ENCODE peak calls at places on chromosomes 12 and 14, in four cellular contexts. K is anterior cingulate cortex; E is CD4-positive, alpha-beta memory T cell; F is sciatic nerve. C is an unnamed sample.

GRCh38 chr12:51923506-51924365 is 16.4 kb downstream of the ACVRL1 start:
- DNase-seq in E (peak), F (peak), K (no peak), C (no peak)

GRCh38 chr12:52391618-52392002 is 6.2 kb upstream of the KRT84 start:
- DNase-seq in E (no peak), F (no peak), K (peak), C (peak)

GRCh38 chr12:113351089-113351488 is 7.3 kb upstream of the PLBD2 start:
- DNase-seq in E (no peak), F (no peak), K (no peak), C (no peak)

GRCh38 chr12:99619389-99620158 is 28.0 kb upstream of the GARIN6 start:
- DNase-seq in K (no peak), F (no peak), E (no peak), C (no peak)

GRCh38 chr12:51959211-51959610 is 7.7 kb downstream of the ACVR1B start:
- DNase-seq in F (no peak), K (no peak), E (no peak), C (no peak)

GRCh38 chr14:102508410-102508773 is 1.2 kb downstream of the ANKRD9 start:
- DNase-seq in E (no peak), K (no peak), F (no peak), C (no peak)

GRCh38 chr14:70809238-70810214 is at the start of gene MAP3K9:
- DNase-seq in E (peak), K (peak), F (peak), C (peak)

GRCh38 chr12:49298160-49298559 is 3.2 kb downstream of the PRPH start:
- DNase-seq in F (no peak), K (no peak), E (no peak), C (no peak)

GRCh38 chr14:99466719-99467118 is 13.9 kb downstream of the SETD3 start:
- DNase-seq in E (no peak), K (no peak), F (no peak), C (no peak)

GRCh38 chr12:107014050-107014449 is 27.1 kb upstream of the MTERF2 start:
- DNase-seq in E (peak), K (no peak), F (no peak), C (no peak)

GRCh38 chr12:112514926-112515642 is 96.3 kb downstream of the PTPN11 start:
- DNase-seq in F (no peak), K (no peak), E (no peak), C (no peak)

GRCh38 chr12:25789520-25789919 is 169.0 kb upstream of the RASSF8 start:
- DNase-seq in E (no peak), K (no peak), F (no peak), C (no peak)

GRCh38 chr14:68683326-68683725 is 109.5 kb downstream of the ZFP36L1 start:
- DNase-seq in K (no peak), F (no peak), E (no peak), C (no peak)

GRCh38 chr14:104514156-104514848 is 65.3 kb upstream of the C14orf180 start:
- DNase-seq in F (no peak), K (no peak), E (no peak), C (no peak)

GRCh38 chr12:130511285-130511684 is 173.6 kb downstream of the PIWIL1 start:
- DNase-seq in F (no peak), K (no peak), E (no peak), C (no peak)

GRCh38 chr12:30847259-30847658 is 79.3 kb upstream of the TSPAN11 start:
- DNase-seq in E (peak), F (no peak), K (no peak), C (no peak)

GRCh38 chr14:96863327-96863985 is 66.3 kb downstream of the VRK1 start:
- DNase-seq in F (no peak), K (no peak), E (no peak), C (no peak)

GRCh38 chr14:58249611-58250010 is 5.0 kb downstream of the PSMA3 start:
- DNase-seq in E (no peak), F (no peak), K (no peak), C (no peak)

GRCh38 chr14:23119362-23120327 is 590 bp upstream of the CEBPE start:
- DNase-seq in E (peak), F (no peak), K (no peak), C (no peak)

GRCh38 chr12:116547955-116548471 is 11.2 kb upstream of the MAP1LC3B2 start:
- DNase-seq in K (no peak), E (no peak), F (no peak), C (no peak)

GRCh38 chr14:39228509-39229221 is 5.0 kb upstream of the MIA2 start:
- DNase-seq in K (no peak), E (no peak), F (no peak), C (no peak)

GRCh38 chr12:219891-220352 is 6.0 kb upstream of the SLC6A12 start:
- DNase-seq in E (peak), K (peak), F (peak), C (no peak)

GRCh38 chr14:95489163-95489887 is 27.1 kb downstream of the SYNE3 start:
- DNase-seq in F (no peak), E (no peak), K (peak), C (no peak)

GRCh38 chr12:27455589-27455988 is 9.1 kb downstream of the SMCO2 start:
- DNase-seq in F (no peak), K (no peak), E (no peak), C (no peak)

GRCh38 chr12:3684449-3685051 is 68.4 kb downstream of the CRACR2A start:
- DNase-seq in K (no peak), F (no peak), E (no peak), C (no peak)

GRCh38 chr12:49232940-49233841 is 31.7 kb upstream of the TUBA1C start:
- DNase-seq in F (peak), K (peak), E (no peak), C (peak)

GRCh38 chr14:73239463-73240241 is 2.3 kb downstream of the PAPLN start:
- DNase-seq in F (peak), E (no peak), K (no peak), C (peak)

GRCh38 chr12:81274619-81275018 is 196.7 kb downstream of the ACSS3 start:
- DNase-seq in F (no peak), K (no peak), E (no peak), C (no peak)

GRCh38 chr12:39389399-39390150 is 53.3 kb downstream of the KIF21A start:
- DNase-seq in K (no peak), F (no peak), E (no peak), C (no peak)

GRCh38 chr12:57126561-57126960 is 1.7 kb upstream of the LRP1 start:
- DNase-seq in K (no peak), E (no peak), F (no peak), C (no peak)

GRCh38 chr12:89574736-89575208 is 48.9 kb upstream of the POC1B start:
- DNase-seq in F (no peak), K (no peak), E (no peak), C (no peak)

GRCh38 chr12:59388176-59388575 is 207.7 kb upstream of the SLC16A7 start:
- DNase-seq in K (no peak), E (no peak), F (no peak), C (no peak)

GRCh38 chr12:21823581-21823980 is 49.1 kb upstream of the KCNJ8 start:
- DNase-seq in K (no peak), F (peak), E (no peak), C (peak)

GRCh38 chr14:101358726-101359125 is 202.6 kb upstream of the DIO3 start:
- DNase-seq in K (no peak), F (peak), E (no peak), C (no peak)

GRCh38 chr14:100223332-100224171 is 15.4 kb upstream of the YY1 start:
- DNase-seq in F (no peak), K (no peak), E (no peak), C (no peak)

GRCh38 chr12:114913871-114914801 is 230.2 kb upstream of the TBX3 start:
- DNase-seq in K (no peak), E (no peak), F (no peak), C (no peak)

GRCh38 chr14:63362305-63362914 is 43.7 kb upstream of the GPHB5 start:
- DNase-seq in F (no peak), E (no peak), K (no peak), C (no peak)

C was measured in nucleus accumbens.